ENCODE peak calls at places on chromosome 17, in four cellular contexts. V is IMR-90, B is H1, U is mesendoderm. C is an unnamed sample.

GRCh38 chr17:282912-283882 is 69.4 kb downstream of the RPH3AL start:
- DNase-seq in V (no peak), B (peak), U (no peak), C (no peak)

GRCh38 chr17:18167421-18167820 is 16.2 kb upstream of the ALKBH5 start:
- DNase-seq in V (no peak), B (no peak), U (no peak), C (no peak)

GRCh38 chr17:65388911-65389310 is 172.5 kb downstream of the AXIN2 start:
- DNase-seq in V (no peak), B (no peak), U (no peak), C (no peak)

GRCh38 chr17:14792751-14793150 is 472.4 kb downstream of the PMP22 start:
- DNase-seq in V (no peak), B (no peak), U (no peak), C (no peak)

GRCh38 chr17:41511716-41512115 is 6.3 kb upstream of the KRT13 start:
- DNase-seq in V (no peak), B (no peak), U (no peak), C (no peak)

GRCh38 chr17:77098884-77099545 is 41.8 kb upstream of the SEC14L1 start:
- DNase-seq in V (peak), B (no peak), U (no peak), C (no peak)

GRCh38 chr17:17538417-17539391 is 42.5 kb upstream of the RASD1 start:
- DNase-seq in V (peak), B (no peak), U (no peak), C (no peak)

GRCh38 chr17:7220593-7221280 is 999 bp downstream of the ACADVL start:
- DNase-seq in V (peak), B (peak), U (peak), C (peak)

GRCh38 chr17:13435230-13435629 is 166.5 kb downstream of the HS3ST3A1 start:
- DNase-seq in V (no peak), B (no peak), U (no peak), C (no peak)

GRCh38 chr17:78995022-78995760 is 14.4 kb downstream of the CANT1 start:
- DNase-seq in V (no peak), B (no peak), U (no peak), C (no peak)

GRCh38 chr17:68719431-68719830 is 118.3 kb upstream of the FAM20A start:
- DNase-seq in V (no peak), B (no peak), U (no peak), C (no peak)

DNA sequence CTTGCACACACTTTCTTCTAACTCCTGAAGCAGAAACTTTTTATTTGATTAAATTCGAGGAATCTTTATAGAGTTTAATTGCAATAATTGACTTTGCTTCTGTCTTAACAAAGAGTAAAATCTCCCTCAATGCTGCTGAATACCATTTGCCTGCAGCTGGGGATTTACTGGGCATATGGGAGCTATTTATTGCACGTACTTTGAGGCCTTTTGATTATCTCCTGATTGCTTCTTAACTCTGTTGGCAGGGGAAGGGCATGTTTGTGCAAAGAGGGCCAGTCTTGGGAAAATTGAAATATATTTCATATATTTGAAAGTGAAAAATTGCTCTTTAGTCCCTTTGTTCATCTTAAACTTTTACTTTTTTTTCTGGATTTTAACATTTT is 156.8 kb upstream of the CHMP6 start:
- DNase-seq in V (no peak), B (no peak), U (no peak), C (no peak)
- H3K23ac ChIP-seq in V (peak), B (no peak), U (no peak), C (no peak)

GRCh38 chr17:74282587-74283370 is 8.7 kb downstream of the DNAI2 start:
- DNase-seq in V (no peak), B (no peak), U (no peak), C (no peak)

GRCh38 chr17:74281799-74282198 is 7.8 kb downstream of the DNAI2 start:
- DNase-seq in V (no peak), B (no peak), U (no peak), C (no peak)

GRCh38 chr17:74277935-74278334 is 3.9 kb downstream of the DNAI2 start:
- DNase-seq in V (no peak), B (no peak), U (no peak), C (no peak)

GRCh38 chr17:74283371-74283673 is 9.3 kb downstream of the DNAI2 start:
- DNase-seq in V (no peak), B (no peak), U (no peak), C (no peak)

GRCh38 chr17:74280093-74280513 is 6.1 kb downstream of the DNAI2 start:
- DNase-seq in V (no peak), B (no peak), U (no peak), C (no peak)
- H3K9ac ChIP-seq in V (no peak), B (no peak), U (no peak), C (no peak)

DNA sequence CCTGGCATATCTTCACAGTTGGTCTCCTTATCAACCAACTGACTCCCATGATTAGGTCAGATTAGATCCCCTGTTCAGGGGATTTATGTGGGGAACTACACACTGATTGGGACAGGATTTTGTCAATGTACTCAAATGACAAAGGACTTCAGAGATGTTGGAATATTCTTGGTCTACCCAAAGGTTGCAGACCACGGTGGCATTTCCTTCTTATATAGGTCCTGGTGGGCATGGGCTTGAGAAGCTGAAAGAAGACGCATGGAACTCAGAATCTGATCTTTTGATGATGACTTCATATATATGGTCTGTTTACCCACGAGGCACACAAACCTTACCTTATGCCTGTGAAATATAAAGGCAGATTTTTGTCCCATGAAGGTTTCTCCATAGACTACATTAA is 33.4 kb downstream of the HLF start:
- DNase-seq in V (no peak), B (no peak), U (no peak), C (no peak)
- H3K56ac ChIP-seq in V (no peak), B (no peak), U (no peak), C (no peak)

GRCh38 chr17:1434150-1434549 is 21.9 kb downstream of the CRK start:
- DNase-seq in V (peak), B (no peak), U (no peak), C (no peak)
- H3K23ac ChIP-seq in V (no peak), B (no peak), U (no peak), C (no peak)

GRCh38 chr17:81996232-81996756 is 18.9 kb downstream of the ASPSCR1 start:
- DNase-seq in V (no peak), B (no peak), U (no peak), C (no peak)
- H3K9ac ChIP-seq in V (no peak), B (no peak), U (no peak), C (no peak)

GRCh38 chr17:40103082-40103741 is 2.8 kb upstream of the NR1D1 start:
- DNase-seq in V (no peak), B (peak), U (no peak), C (peak)

GRCh38 chr17:40104570-40105471 is 4.4 kb upstream of the NR1D1 start:
- DNase-seq in V (no peak), B (no peak), U (no peak), C (no peak)

GRCh38 chr17:40101367-40102210 is 1.2 kb upstream of the NR1D1 start:
- DNase-seq in V (no peak), B (no peak), U (no peak), C (no peak)

GRCh38 chr17:40106089-40106759 is 5.8 kb upstream of the NR1D1 start:
- DNase-seq in V (no peak), B (no peak), U (no peak), C (no peak)

DNA sequence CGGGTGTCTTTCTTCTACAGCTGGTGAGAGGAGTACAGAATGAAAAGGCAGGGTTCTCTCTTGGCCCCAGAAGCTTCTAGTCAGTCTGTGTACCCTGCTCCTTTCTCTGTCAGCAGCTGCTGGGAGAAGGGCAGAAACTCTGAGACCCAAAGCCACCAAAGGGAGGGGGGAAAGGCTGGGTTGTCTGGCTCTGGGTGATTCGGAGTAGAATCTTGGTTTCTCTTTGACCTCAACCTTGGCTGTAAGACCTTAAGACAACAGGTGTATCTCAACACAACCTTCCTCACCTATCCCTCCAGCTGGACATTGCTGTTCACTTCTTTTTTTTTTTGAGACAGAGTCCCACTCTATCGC is 3.3 kb upstream of the NR1D1 start:
- DNase-seq in V (no peak), B (no peak), U (no peak), C (no peak)
- H3K56ac ChIP-seq in V (no peak), B (no peak), U (no peak), C (no peak)

DNA sequence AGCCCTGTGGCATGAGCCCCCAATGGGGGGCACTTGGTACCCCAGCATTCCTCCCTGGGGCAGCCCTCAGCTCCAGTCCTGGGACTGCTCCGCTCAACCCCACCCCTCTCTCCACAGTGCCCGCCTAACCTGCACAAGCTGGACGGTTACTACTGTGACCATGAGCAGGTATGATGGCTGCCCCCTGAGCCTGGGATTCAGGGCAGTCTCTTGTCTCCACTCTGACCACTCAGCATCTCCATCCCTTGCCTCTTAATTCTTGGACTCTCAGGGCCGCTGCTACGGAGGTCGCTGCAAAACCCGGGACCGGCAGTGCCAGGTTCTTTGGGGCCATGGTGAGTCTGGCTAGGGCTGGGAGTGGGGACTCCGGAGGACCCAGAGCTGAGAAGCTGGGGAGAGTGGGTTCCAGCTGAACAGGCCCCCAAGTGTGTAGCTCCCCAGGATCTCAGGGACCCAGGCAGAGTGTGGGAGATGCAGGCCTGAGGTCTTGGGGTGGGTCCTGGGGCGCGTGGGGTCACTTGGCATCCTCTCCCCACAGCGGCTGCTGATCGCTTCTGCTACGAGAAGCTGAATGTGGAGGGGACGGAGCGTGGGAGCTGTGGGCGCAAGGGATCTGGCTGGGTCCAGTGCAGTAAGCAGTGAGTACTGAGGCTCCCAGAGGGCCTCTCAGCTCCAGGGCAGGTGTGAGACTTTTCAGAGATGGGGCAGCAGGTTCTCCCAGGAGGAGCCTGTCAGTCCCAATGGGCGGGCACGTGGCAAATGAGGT is 18.0 kb downstream of the ADAM11 start:
- DNase-seq in V (no peak), B (no peak), U (no peak), C (peak)
- H3K23ac ChIP-seq in V (no peak), B (no peak), U (no peak), C (no peak)

GRCh38 chr17:33318241-33318640 is 25.1 kb upstream of the ASIC2 start:
- DNase-seq in V (no peak), B (no peak), U (no peak), C (no peak)
- H3K9ac ChIP-seq in V (no peak), B (no peak), U (no peak), C (no peak)

GRCh38 chr17:62911106-62911505 is 54.9 kb upstream of the TANC2 start:
- DNase-seq in V (no peak), B (no peak), U (no peak), C (no peak)
- H3K56ac ChIP-seq in V (no peak), B (no peak), U (no peak), C (no peak)

GRCh38 chr17:29764217-29764616 is 141.5 kb upstream of the CORO6 start:
- DNase-seq in V (no peak), B (no peak), U (no peak), C (no peak)

GRCh38 chr17:29763273-29763672 is 140.6 kb upstream of the CORO6 start:
- DNase-seq in V (no peak), B (no peak), U (no peak), C (no peak)

GRCh38 chr17:29760279-29760721 is 137.6 kb upstream of the CORO6 start:
- DNase-seq in V (peak), B (no peak), U (peak), C (no peak)

GRCh38 chr17:29758255-29758654 is 135.5 kb upstream of the CORO6 start:
- DNase-seq in V (no peak), B (no peak), U (no peak), C (no peak)

GRCh38 chr17:29760771-29761682 is 138.3 kb upstream of the CORO6 start:
- DNase-seq in V (peak), B (peak), U (peak), C (peak)
- H3K23ac ChIP-seq in V (peak), B (no peak), U (peak), C (no peak)